ENCODE peak calls at places on chromosome 4, in four cellular contexts. One of them, this sample, is unnamed.

GRCh38 chr4:145390566-145390965 is 91.1 kb upstream of the SMAD1 start:
- DNase-seq in NCI-H1092: no peak
- DNase-seq in GM18507: no peak
- DNase-seq in activated CD4-positive, CD25-positive, alpha-beta regulatory T cell treated with anti-CD3 and anti-CD28 coated beads, Interleukin-2, amount 50 U/mL, for 72 hours: no peak
- DNase-seq in this sample: no peak

GRCh38 chr4:156101571-156101970 is 147.9 kb upstream of the CTSO start:
- DNase-seq in NCI-H1092: no peak
- DNase-seq in GM18507: no peak
- DNase-seq in activated CD4-positive, CD25-positive, alpha-beta regulatory T cell treated with anti-CD3 and anti-CD28 coated beads, Interleukin-2, amount 50 U/mL, for 72 hours: no peak
- DNase-seq in this sample: no peak

GRCh38 chr4:1345905-1346780 is 865 bp upstream of the UVSSA start:
- DNase-seq in NCI-H1092: no peak
- DNase-seq in GM18507: no peak
- DNase-seq in activated CD4-positive, CD25-positive, alpha-beta regulatory T cell treated with anti-CD3 and anti-CD28 coated beads, Interleukin-2, amount 50 U/mL, for 72 hours: no peak
- DNase-seq in this sample: peak; percentile 88

GRCh38 chr4:6322761-6323566 is 53.3 kb downstream of the WFS1 start:
- DNase-seq in NCI-H1092: no peak
- DNase-seq in GM18507: no peak
- DNase-seq in activated CD4-positive, CD25-positive, alpha-beta regulatory T cell treated with anti-CD3 and anti-CD28 coated beads, Interleukin-2, amount 50 U/mL, for 72 hours: no peak
- DNase-seq in this sample: no peak

GRCh38 chr4:2370597-2371320 is 47.7 kb downstream of the ZFYVE28 start:
- DNase-seq in NCI-H1092: no peak
- DNase-seq in GM18507: no peak
- DNase-seq in activated CD4-positive, CD25-positive, alpha-beta regulatory T cell treated with anti-CD3 and anti-CD28 coated beads, Interleukin-2, amount 50 U/mL, for 72 hours: no peak
- DNase-seq in this sample: no peak

GRCh38 chr4:164536829-164537228 is 217.1 kb upstream of the SMIM31 start:
- DNase-seq in NCI-H1092: no peak
- DNase-seq in GM18507: no peak
- DNase-seq in activated CD4-positive, CD25-positive, alpha-beta regulatory T cell treated with anti-CD3 and anti-CD28 coated beads, Interleukin-2, amount 50 U/mL, for 72 hours: no peak
- DNase-seq in this sample: peak; percentile 2

GRCh38 chr4:72471816-72472215 is 97.2 kb downstream of the ADAMTS3 start:
- DNase-seq in NCI-H1092: no peak
- DNase-seq in GM18507: no peak
- DNase-seq in activated CD4-positive, CD25-positive, alpha-beta regulatory T cell treated with anti-CD3 and anti-CD28 coated beads, Interleukin-2, amount 50 U/mL, for 72 hours: no peak
- DNase-seq in this sample: no peak

GRCh38 chr4:138241281-138242075 is 671 bp downstream of the SLC7A11 start:
- DNase-seq in NCI-H1092: no peak
- DNase-seq in GM18507: no peak
- DNase-seq in activated CD4-positive, CD25-positive, alpha-beta regulatory T cell treated with anti-CD3 and anti-CD28 coated beads, Interleukin-2, amount 50 U/mL, for 72 hours: no peak
- DNase-seq in this sample: peak; percentile 63

GRCh38 chr4:53490965-53491622 is 100.2 kb downstream of the LNX1 start:
- DNase-seq in NCI-H1092: no peak
- DNase-seq in GM18507: peak; percentile 17
- DNase-seq in activated CD4-positive, CD25-positive, alpha-beta regulatory T cell treated with anti-CD3 and anti-CD28 coated beads, Interleukin-2, amount 50 U/mL, for 72 hours: no peak
- DNase-seq in this sample: peak; percentile 60

GRCh38 chr4:169854090-169854489 is 96.3 kb upstream of the HPF1 start:
- DNase-seq in NCI-H1092: no peak
- DNase-seq in GM18507: no peak
- DNase-seq in activated CD4-positive, CD25-positive, alpha-beta regulatory T cell treated with anti-CD3 and anti-CD28 coated beads, Interleukin-2, amount 50 U/mL, for 72 hours: no peak
- DNase-seq in this sample: no peak

GRCh38 chr4:101027721-101028120 is 319.6 kb downstream of the PPP3CA start:
- DNase-seq in NCI-H1092: no peak
- DNase-seq in GM18507: no peak
- DNase-seq in activated CD4-positive, CD25-positive, alpha-beta regulatory T cell treated with anti-CD3 and anti-CD28 coated beads, Interleukin-2, amount 50 U/mL, for 72 hours: no peak
- DNase-seq in this sample: no peak

GRCh38 chr4:15317246-15317645 is 110.6 kb upstream of the C1QTNF7 start:
- DNase-seq in NCI-H1092: no peak
- DNase-seq in GM18507: no peak
- DNase-seq in activated CD4-positive, CD25-positive, alpha-beta regulatory T cell treated with anti-CD3 and anti-CD28 coated beads, Interleukin-2, amount 50 U/mL, for 72 hours: no peak
- DNase-seq in this sample: no peak

This sample was measured in DMS53.